ENCODE peak calls at places on chromosomes 1 and 21, in four cellular contexts. E, J, N and H are unnamed samples.

GRCh38 chr21:27476696-27477095 is 509.8 kb upstream of the ADAMTS5 start:
- DNase-seq in E (no peak), J (no peak), N (no peak), H (no peak)

GRCh38 chr1:200693327-200693726 is 23.6 kb upstream of the DDX59 start:
- DNase-seq in E (no peak), J (no peak), N (no peak), H (no peak)

GRCh38 chr1:150981805-150982712 is at the start of gene ANXA9:
- DNase-seq in E (peak; percentile 76), J (peak; percentile 63), N (no peak), H (no peak)

GRCh38 chr1:117897551-117897950 is 31.9 kb downstream of the GDAP2 start:
- DNase-seq in E (no peak), J (no peak), N (no peak), H (no peak)

GRCh38 chr1:36134805-36135339 is 9.8 kb upstream of the COL8A2 start:
- DNase-seq in E (peak; percentile 40), J (peak; percentile 59), N (no peak), H (no peak)

GRCh38 chr1:59016390-59016789 is 232.5 kb upstream of the JUN start:
- DNase-seq in E (no peak), J (no peak), N (no peak), H (no peak)

GRCh38 chr1:41496080-41497055 is 11.9 kb upstream of the EDN2 start:
- DNase-seq in E (peak; percentile 92), J (peak; percentile 84), N (peak; percentile 56), H (no peak)

GRCh38 chr1:8879348-8880067 is 1.0 kb upstream of the ENO1 start:
- DNase-seq in E (no peak), J (no peak), N (no peak), H (no peak)

GRCh38 chr1:221998186-221998612 is 256.3 kb upstream of the DUSP10 start:
- DNase-seq in E (no peak), J (no peak), N (no peak), H (no peak)

GRCh38 chr1:54805466-54805865 is 4.3 kb upstream of the TTC22 start:
- DNase-seq in E (no peak), J (no peak), N (no peak), H (no peak)

GRCh38 chr1:15947382-15948090 is 28.4 kb downstream of the ZBTB17 start:
- DNase-seq in E (no peak), J (no peak), N (no peak), H (no peak)

GRCh38 chr1:9909222-9910046 is 635 bp downstream of the CTNNBIP1 start:
- DNase-seq in E (no peak), J (peak; percentile 64), N (no peak), H (no peak)

GRCh38 chr1:160954158-160955104 is at the start of gene ITLN2:
- DNase-seq in E (peak; percentile 68), J (peak; percentile 73), N (no peak), H (no peak)

GRCh38 chr1:244289976-244290375 is 161.7 kb downstream of the ADSS2 start:
- DNase-seq in E (no peak), J (no peak), N (no peak), H (no peak)

GRCh38 chr1:59814901-59815825 is at the start of gene HOOK1:
- DNase-seq in E (peak; percentile 40), J (no peak), N (no peak), H (no peak)

GRCh38 chr1:84078108-84078823 is 65.8 kb upstream of the PRKACB start:
- DNase-seq in E (peak; percentile 33), J (no peak), N (no peak), H (no peak)

GRCh38 chr1:156904187-156904959 is 10.9 kb downstream of the PEAR1 start:
- DNase-seq in E (no peak), J (no peak), N (no peak), H (no peak)

GRCh38 chr1:18936814-18937481 is 19.5 kb downstream of the IFFO2 start:
- DNase-seq in E (no peak), J (no peak), N (no peak), H (no peak)

GRCh38 chr1:55311057-55311631 is 96.0 kb upstream of the USP24 start:
- DNase-seq in E (no peak), J (no peak), N (peak; percentile 68), H (peak; percentile 26)

GRCh38 chr1:235442788-235443429 is 61.3 kb downstream of the B3GALNT2 start:
- DNase-seq in E (no peak), J (peak; percentile 41), N (peak; percentile 36), H (peak; percentile 27)

GRCh38 chr1:204445860-204446412 is 34.3 kb upstream of the PPP1R15B start:
- DNase-seq in E (no peak), J (peak; percentile 66), N (no peak), H (no peak)

GRCh38 chr1:226425004-226425378 is 17.1 kb upstream of the PARP1 start:
- DNase-seq in E (no peak), J (no peak), N (no peak), H (no peak)

GRCh38 chr21:40013001-40013735 is 145.9 kb downstream of the PCP4 start:
- DNase-seq in E (no peak), J (no peak), N (no peak), H (no peak)

GRCh38 chr1:246160905-246161304 is 346.2 kb downstream of the SMYD3 start:
- DNase-seq in E (no peak), J (no peak), N (no peak), H (no peak)